ENCODE peak calls at places on chromosomes 12 and 14, in eight cellular contexts. U is IMR-90, Y is cardiac fibroblast, W is AG04449, D is ovary, A is MM.1S, S is PC-9, E is AG09309. X is an unnamed sample.

GRCh38 chr12:120497524-120498150 is 1.7 kb downstream of the DYNLL1 start:
- DNase-seq in U (peak), Y (peak), W (no peak), D (no peak), A (no peak), S (no peak), E (no peak), X (no peak)

GRCh38 chr12:122389677-122390076 is 32.8 kb downstream of the CLIP1 start:
- DNase-seq in U (no peak), Y (no peak), W (no peak), D (no peak), A (no peak), S (no peak), E (no peak), X (no peak)

GRCh38 chr12:20368653-20369163 is 371 bp downstream of the PDE3A start:
- DNase-seq in U (peak), Y (peak), W (no peak), D (peak), A (no peak), S (no peak), E (no peak), X (no peak)

GRCh38 chr14:77965919-77966435 is 166.1 kb downstream of the ADCK1 start:
- DNase-seq in U (peak), Y (peak), W (no peak), D (peak), A (peak), S (no peak), E (no peak), X (no peak)

GRCh38 chr12:110582286-110583136 is 607 bp downstream of the PPTC7 start:
- DNase-seq in U (peak), Y (peak), W (no peak), D (peak), A (peak), S (no peak), E (no peak), X (no peak)

GRCh38 chr12:86712425-86712843 is 456.2 kb upstream of the MGAT4C start:
- DNase-seq in U (peak), Y (peak), W (peak), D (no peak), A (no peak), S (peak), E (peak), X (peak)

GRCh38 chr12:1830981-1831930 is 10.9 kb downstream of the LRTM2 start:
- DNase-seq in U (peak), Y (peak), W (no peak), D (peak), A (peak), S (peak), E (peak), X (peak)

GRCh38 chr12:130017571-130018449 is 114.0 kb upstream of the TMEM132D start:
- DNase-seq in U (no peak), Y (no peak), W (no peak), D (peak), A (no peak), S (no peak), E (no peak), X (no peak)

GRCh38 chr14:32633214-32633864 is 304.2 kb downstream of the AKAP6 start:
- DNase-seq in U (no peak), Y (no peak), W (no peak), D (no peak), A (no peak), S (no peak), E (no peak), X (no peak)

GRCh38 chr12:123995023-123995422 is 22.0 kb downstream of the ZNF664 start:
- DNase-seq in U (peak), Y (peak), W (no peak), D (no peak), A (no peak), S (no peak), E (peak), X (peak)

GRCh38 chr14:102822311-102822863 is 45.1 kb downstream of the TRAF3 start:
- DNase-seq in U (peak), Y (no peak), W (no peak), D (no peak), A (no peak), S (no peak), E (no peak), X (no peak)

GRCh38 chr12:105338954-105339353 is 8.5 kb downstream of the C12orf75 start:
- DNase-seq in U (no peak), Y (no peak), W (no peak), D (no peak), A (no peak), S (no peak), E (no peak), X (no peak)

GRCh38 chr12:59916988-59917387 is 321.2 kb downstream of the SLC16A7 start:
- DNase-seq in U (no peak), Y (no peak), W (no peak), D (no peak), A (no peak), S (no peak), E (no peak), X (no peak)

GRCh38 chr12:6229224-6229748 is 29.1 kb downstream of the CD9 start:
- DNase-seq in U (no peak), Y (no peak), W (no peak), D (no peak), A (no peak), S (peak), E (no peak), X (no peak)

GRCh38 chr12:96063046-96063445 is 27.7 kb upstream of the LTA4H start:
- DNase-seq in U (peak), Y (peak), W (no peak), D (no peak), A (peak), S (no peak), E (no peak), X (peak)

GRCh38 chr12:110165540-110166159 is 41.5 kb downstream of the IFT81 start:
- DNase-seq in U (no peak), Y (no peak), W (no peak), D (no peak), A (peak), S (no peak), E (no peak), X (no peak)

GRCh38 chr12:85711735-85712390 is 124.3 kb downstream of the RASSF9 start:
- DNase-seq in U (no peak), Y (no peak), W (no peak), D (no peak), A (no peak), S (no peak), E (no peak), X (no peak)

GRCh38 chr14:94011795-94012194 is 14.3 kb upstream of the OTUB2 start:
- DNase-seq in U (no peak), Y (no peak), W (no peak), D (no peak), A (peak), S (no peak), E (no peak), X (no peak)

GRCh38 chr12:24840046-24840800 is 108.7 kb downstream of the BCAT1 start:
- DNase-seq in U (peak), Y (no peak), W (no peak), D (no peak), A (no peak), S (no peak), E (no peak), X (no peak)

GRCh38 chr14:92657457-92658142 is 90.8 kb downstream of the LGMN start:
- DNase-seq in U (no peak), Y (no peak), W (no peak), D (no peak), A (no peak), S (no peak), E (no peak), X (no peak)

GRCh38 chr14:65359503-65359902 is 53.0 kb upstream of the FUT8 start:
- DNase-seq in U (peak), Y (peak), W (no peak), D (no peak), A (no peak), S (peak), E (no peak), X (no peak)

GRCh38 chr14:68439741-68440140 is 353.1 kb downstream of the ZFP36L1 start:
- DNase-seq in U (no peak), Y (no peak), W (no peak), D (no peak), A (no peak), S (no peak), E (no peak), X (no peak)

GRCh38 chr12:68794653-68795253 is 13.2 kb upstream of the MDM2 start:
- DNase-seq in U (peak), Y (no peak), W (no peak), D (no peak), A (no peak), S (peak), E (no peak), X (no peak)

GRCh38 chr14:105411017-105411941 is 8.3 kb upstream of the MTA1 start:
- DNase-seq in U (peak), Y (peak), W (no peak), D (peak), A (no peak), S (peak), E (no peak), X (no peak)

GRCh38 chr14:105410642-105411016 is 9.0 kb upstream of the MTA1 start:
- DNase-seq in U (no peak), Y (no peak), W (no peak), D (no peak), A (no peak), S (no peak), E (no peak), X (no peak)

GRCh38 chr14:105412768-105413541 is 6.7 kb upstream of the MTA1 start:
- DNase-seq in U (no peak), Y (no peak), W (no peak), D (no peak), A (no peak), S (no peak), E (no peak), X (no peak)

GRCh38 chr14:105413542-105413886 is 6.1 kb upstream of the MTA1 start:
- DNase-seq in U (no peak), Y (no peak), W (no peak), D (no peak), A (no peak), S (no peak), E (no peak), X (no peak)

GRCh38 chr14:105411985-105412767 is 7.5 kb upstream of the MTA1 start:
- DNase-seq in U (no peak), Y (no peak), W (no peak), D (no peak), A (no peak), S (no peak), E (no peak), X (no peak)
- H3K4me3 ChIP-seq in U (no peak), Y (no peak), W (no peak), D (no peak), A (no peak), S (no peak), E (no peak), X (no peak)

DNA sequence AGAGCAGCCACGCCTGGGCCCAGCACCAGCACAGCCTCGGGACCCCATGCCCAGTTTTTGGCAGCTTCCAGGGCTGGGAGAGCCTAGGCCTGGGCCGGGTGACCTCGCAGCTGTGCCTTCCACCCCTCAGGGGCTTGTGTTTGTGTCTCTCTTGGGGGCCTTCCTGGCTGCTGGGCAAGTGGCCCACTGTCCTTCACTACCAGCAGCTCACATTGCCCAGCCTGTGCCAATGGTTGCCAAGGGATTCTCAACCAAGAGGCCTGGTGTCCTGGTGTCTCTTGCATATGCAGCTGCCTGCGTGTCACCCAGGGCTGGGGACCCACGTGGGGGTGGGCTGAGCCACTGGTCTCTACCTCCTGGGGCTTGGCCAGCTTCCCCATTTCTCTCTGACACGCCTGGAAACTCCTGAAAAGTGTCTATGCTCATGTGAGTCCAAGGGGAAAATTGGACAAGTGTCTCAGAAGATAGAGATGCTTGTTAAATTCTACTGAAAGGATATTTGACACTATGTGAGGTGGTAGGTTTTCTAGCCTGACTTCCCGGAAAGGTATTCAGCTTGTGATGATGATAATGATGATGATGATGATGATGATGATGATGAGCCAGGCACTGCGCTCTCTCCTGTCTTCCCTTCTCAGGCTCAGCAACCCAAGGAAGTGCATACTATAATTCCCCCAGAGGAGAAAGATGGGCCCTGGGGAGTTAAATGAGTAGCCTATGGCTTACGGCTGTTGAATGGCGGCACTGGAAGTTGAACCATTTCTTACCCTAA is 48.8 kb upstream of the ESRRB start:
- DNase-seq in U (no peak), Y (no peak), W (no peak), D (no peak), A (no peak), S (no peak), E (no peak), X (no peak)
- TF ChIP-seq CTCF in U (no peak), Y (no peak), W (no peak), D (no peak), A (no peak), S (no peak), E (no peak), X (no peak)

GRCh38 chr12:725076-725475 is 27.3 kb upstream of the WNK1 start:
- DNase-seq in U (no peak), Y (no peak), W (no peak), D (no peak), A (no peak), S (no peak), E (no peak), X (no peak)

GRCh38 chr12:716506-716905 is 35.9 kb upstream of the WNK1 start:
- DNase-seq in U (no peak), Y (peak), W (no peak), D (no peak), A (no peak), S (no peak), E (no peak), X (no peak)

GRCh38 chr12:724194-724855 is 28.1 kb upstream of the WNK1 start:
- DNase-seq in U (no peak), Y (no peak), W (no peak), D (no peak), A (no peak), S (peak), E (no peak), X (no peak)

GRCh38 chr12:718756-719138 is 33.6 kb upstream of the WNK1 start:
- DNase-seq in U (no peak), Y (no peak), W (no peak), D (no peak), A (no peak), S (no peak), E (no peak), X (no peak)

GRCh38 chr12:720231-720941 is 32.0 kb upstream of the WNK1 start:
- DNase-seq in U (no peak), Y (no peak), W (no peak), D (no peak), A (no peak), S (no peak), E (no peak), X (no peak)
- H3K4me3 ChIP-seq in U (no peak), Y (no peak), W (no peak), D (no peak), A (no peak), S (no peak), E (no peak), X (no peak)

GRCh38 chr14:22650046-22650739 is 6.0 kb upstream of the OR6J1 start:
- DNase-seq in U (no peak), Y (no peak), W (no peak), D (no peak), A (no peak), S (peak), E (no peak), X (no peak)
- TF ChIP-seq CTCF in U (no peak), Y (no peak), W (no peak), D (no peak), A (no peak), S (no peak), E (no peak), X (no peak)

DNA sequence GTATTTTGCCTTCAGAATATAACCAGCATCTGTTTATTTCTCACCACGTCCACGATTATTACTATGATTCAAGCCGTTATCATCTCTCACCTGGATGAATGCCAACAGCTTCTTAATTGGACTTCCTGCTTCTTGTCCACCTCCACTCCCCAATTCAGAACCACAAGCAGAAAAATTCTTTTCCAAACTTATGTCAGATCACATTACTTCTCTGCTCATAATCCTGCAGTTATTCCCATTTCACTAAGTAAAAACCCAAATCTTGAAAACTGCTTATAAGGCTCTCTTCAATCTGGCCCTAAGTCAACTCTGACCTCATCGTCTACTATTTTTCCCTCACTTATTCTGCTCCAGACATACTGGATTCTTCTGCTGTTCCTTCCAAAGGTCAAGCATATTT is 2.0 kb downstream of the CRY1 start:
- DNase-seq in U (peak), Y (peak), W (no peak), D (no peak), A (no peak), S (no peak), E (no peak), X (peak)
- H3K4me3 ChIP-seq in U (peak), Y (peak), W (no peak), D (peak), A (no peak), S (peak), E (peak), X (peak)